ENCODE peak calls at places on chromosome 4, in seven cellular contexts. One of them, this sample, is unnamed.

GRCh38 chr4:181819951-181820350 is 423.3 kb upstream of the TENM3 start:
- DNase-seq in H9: no peak
- DNase-seq in H1: no peak
- DNase-seq in IMR-90: peak; percentile 49
- DNase-seq in mesenchymal stem cell: no peak
- DNase-seq in mesendoderm: no peak
- DNase-seq in trophoblast cell: no peak
- DNase-seq in this sample: no peak

GRCh38 chr4:10095296-10095991 is 21.2 kb downstream of the WDR1 start:
- DNase-seq in H9: no peak
- DNase-seq in H1: no peak
- DNase-seq in IMR-90: no peak
- DNase-seq in mesenchymal stem cell: peak; percentile 37
- DNase-seq in mesendoderm: no peak
- DNase-seq in trophoblast cell: no peak
- DNase-seq in this sample: no peak

GRCh38 chr4:128775916-128776315 is 33.6 kb upstream of the JADE1 start:
- DNase-seq in H9: no peak
- DNase-seq in H1: no peak
- DNase-seq in IMR-90: no peak
- DNase-seq in mesenchymal stem cell: no peak
- DNase-seq in mesendoderm: peak; percentile 57
- DNase-seq in trophoblast cell: no peak
- DNase-seq in this sample: no peak

GRCh38 chr4:11720292-11720691 is 291.6 kb upstream of the HS3ST1 start:
- DNase-seq in H9: no peak
- DNase-seq in H1: no peak
- DNase-seq in IMR-90: peak; percentile 67
- DNase-seq in mesenchymal stem cell: peak; percentile 57
- DNase-seq in mesendoderm: peak; percentile 29
- DNase-seq in trophoblast cell: no peak
- DNase-seq in this sample: no peak

GRCh38 chr4:143251781-143252180 is 67.1 kb downstream of the USP38 start:
- DNase-seq in H9: no peak
- DNase-seq in H1: no peak
- DNase-seq in IMR-90: peak; percentile 66
- DNase-seq in mesenchymal stem cell: no peak
- DNase-seq in mesendoderm: no peak
- DNase-seq in trophoblast cell: no peak
- DNase-seq in this sample: no peak

GRCh38 chr4:21005647-21006046 is 305.4 kb downstream of the PACRGL start:
- DNase-seq in H9: no peak
- DNase-seq in H1: no peak
- DNase-seq in IMR-90: no peak
- DNase-seq in mesenchymal stem cell: no peak
- DNase-seq in mesendoderm: no peak
- DNase-seq in trophoblast cell: no peak
- DNase-seq in this sample: no peak

GRCh38 chr4:11338990-11339782 is 89.5 kb downstream of the HS3ST1 start:
- DNase-seq in H9: no peak
- DNase-seq in H1: no peak
- DNase-seq in IMR-90: no peak
- DNase-seq in mesenchymal stem cell: no peak
- DNase-seq in mesendoderm: no peak
- DNase-seq in trophoblast cell: no peak
- DNase-seq in this sample: no peak

GRCh38 chr4:146329042-146329716 is 114.8 kb downstream of the REELD1 start:
- DNase-seq in H9: no peak
- DNase-seq in H1: no peak
- DNase-seq in IMR-90: peak; percentile 90
- DNase-seq in mesenchymal stem cell: peak; percentile 60
- DNase-seq in mesendoderm: peak; percentile 2
- DNase-seq in trophoblast cell: no peak
- DNase-seq in this sample: no peak

GRCh38 chr4:180827193-180827592 is 1416.0 kb upstream of the TENM3 start:
- DNase-seq in H9: no peak
- DNase-seq in H1: no peak
- DNase-seq in IMR-90: peak; percentile 39
- DNase-seq in mesenchymal stem cell: peak; percentile 56
- DNase-seq in mesendoderm: peak; percentile 70
- DNase-seq in trophoblast cell: no peak
- DNase-seq in this sample: no peak

GRCh38 chr4:188372856-188373255 is 233.6 kb downstream of the TRIML1 start:
- DNase-seq in H9: no peak
- DNase-seq in H1: no peak
- DNase-seq in IMR-90: peak; percentile 47
- DNase-seq in mesenchymal stem cell: peak; percentile 33
- DNase-seq in mesendoderm: peak; percentile 92
- DNase-seq in trophoblast cell: peak; percentile 46
- DNase-seq in this sample: no peak

GRCh38 chr4:97952763-97953162 is 190.5 kb downstream of the STPG2 start:
- DNase-seq in H9: no peak
- DNase-seq in H1: no peak
- DNase-seq in IMR-90: no peak
- DNase-seq in mesenchymal stem cell: no peak
- DNase-seq in mesendoderm: no peak
- DNase-seq in trophoblast cell: no peak
- DNase-seq in this sample: no peak

GRCh38 chr4:105797225-105797624 is 88.6 kb downstream of the GSTCD start:
- DNase-seq in H9: no peak
- DNase-seq in H1: no peak
- DNase-seq in IMR-90: peak; percentile 28
- DNase-seq in mesenchymal stem cell: no peak
- DNase-seq in mesendoderm: no peak
- DNase-seq in trophoblast cell: no peak
- DNase-seq in this sample: no peak

GRCh38 chr4:15131551-15131950 is 129.3 kb downstream of the CPEB2 start:
- DNase-seq in H9: no peak
- DNase-seq in H1: no peak
- DNase-seq in IMR-90: no peak
- DNase-seq in mesenchymal stem cell: no peak
- DNase-seq in mesendoderm: peak; percentile 75
- DNase-seq in trophoblast cell: peak; percentile 24
- DNase-seq in this sample: no peak

GRCh38 chr4:182144621-182145359 is 98.4 kb upstream of the TENM3 start:
- DNase-seq in H9: peak; percentile 36
- DNase-seq in H1: no peak
- DNase-seq in IMR-90: peak; percentile 22
- DNase-seq in mesenchymal stem cell: no peak
- DNase-seq in mesendoderm: peak; percentile 74
- DNase-seq in trophoblast cell: peak; percentile 5
- DNase-seq in this sample: peak; percentile 36

GRCh38 chr4:27791640-27792039 is 931.0 kb downstream of the STIM2 start:
- DNase-seq in H9: no peak
- DNase-seq in H1: no peak
- DNase-seq in IMR-90: peak; percentile 22
- DNase-seq in mesenchymal stem cell: peak; percentile 57
- DNase-seq in mesendoderm: no peak
- DNase-seq in trophoblast cell: no peak
- DNase-seq in this sample: no peak
- H3K4ac ChIP-seq in H9: no peak overlapping the region
- H3K4ac ChIP-seq in H1: no peak overlapping the region
- H3K4ac ChIP-seq in IMR-90: no peak overlapping the region
- H3K4ac ChIP-seq in mesenchymal stem cell: no peak overlapping the region
- H3K4ac ChIP-seq in mesendoderm: no peak overlapping the region
- H3K4ac ChIP-seq in trophoblast cell: no peak overlapping the region
- H3K4ac ChIP-seq in this sample: no peak overlapping the region

DNA sequence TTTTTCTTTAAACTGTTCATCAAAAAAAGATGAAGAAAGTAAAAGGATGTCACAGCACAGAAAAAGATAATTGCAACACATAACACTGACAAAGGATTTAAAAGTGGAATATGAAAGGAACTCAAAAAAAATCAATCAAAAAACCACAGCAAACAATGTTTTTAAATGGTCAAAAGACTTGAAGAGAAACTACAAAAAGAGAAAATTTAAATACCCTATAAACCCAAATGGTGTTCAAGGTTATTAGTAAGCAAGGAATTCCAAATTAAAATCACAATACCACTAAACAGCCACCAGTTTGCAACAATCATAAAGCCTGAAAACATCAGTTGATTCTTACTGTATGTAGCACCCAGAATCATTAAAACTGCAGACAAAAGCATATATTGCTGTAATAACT is 36.5 kb upstream of the PCDH10 start:
- DNase-seq in H9: no peak
- DNase-seq in H1: no peak
- DNase-seq in IMR-90: no peak
- DNase-seq in mesenchymal stem cell: no peak
- DNase-seq in mesendoderm: no peak
- DNase-seq in trophoblast cell: no peak
- DNase-seq in this sample: no peak
- H3K4ac ChIP-seq in H9: no peak overlapping the region
- H3K4ac ChIP-seq in H1: no peak overlapping the region
- H3K4ac ChIP-seq in IMR-90: no peak overlapping the region
- H3K4ac ChIP-seq in mesenchymal stem cell: no peak overlapping the region
- H3K4ac ChIP-seq in mesendoderm: no peak overlapping the region
- H3K4ac ChIP-seq in trophoblast cell: no peak overlapping the region
- H3K4ac ChIP-seq in this sample: no peak overlapping the region

DNA sequence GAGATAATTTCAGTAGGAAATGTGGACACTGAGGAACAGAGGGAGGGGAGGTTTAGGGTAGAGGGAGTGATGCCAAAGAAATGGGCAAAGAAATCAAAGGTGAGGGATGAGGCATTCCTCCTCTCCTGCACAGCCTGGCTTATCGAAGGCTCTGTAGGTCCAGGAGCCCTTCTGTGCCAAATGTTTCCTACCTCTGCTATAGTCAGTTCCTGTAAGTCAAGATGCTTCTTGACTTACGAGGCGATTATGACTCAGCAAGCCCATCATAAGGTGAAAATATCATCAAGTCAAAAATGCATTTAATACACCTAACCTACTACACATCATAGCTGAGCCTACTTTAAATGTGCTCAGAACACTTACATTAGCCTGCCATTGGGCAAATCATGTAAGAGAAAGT is 60.0 kb upstream of the ARHGAP24 start:
- DNase-seq in H9: no peak
- DNase-seq in H1: no peak
- DNase-seq in IMR-90: no peak
- DNase-seq in mesenchymal stem cell: no peak
- DNase-seq in mesendoderm: no peak
- DNase-seq in trophoblast cell: no peak
- DNase-seq in this sample: no peak
- H3K4ac ChIP-seq in H9: no peak overlapping the region
- H3K4ac ChIP-seq in H1: no peak overlapping the region
- H3K4ac ChIP-seq in IMR-90: no peak overlapping the region
- H3K4ac ChIP-seq in mesenchymal stem cell: no peak overlapping the region
- H3K4ac ChIP-seq in mesendoderm: no peak overlapping the region
- H3K4ac ChIP-seq in trophoblast cell: no peak overlapping the region
- H3K4ac ChIP-seq in this sample: no peak overlapping the region

GRCh38 chr4:41792166-41792565 is 43.6 kb upstream of the PHOX2B start:
- DNase-seq in H9: no peak
- DNase-seq in H1: no peak
- DNase-seq in IMR-90: no peak
- DNase-seq in mesenchymal stem cell: no peak
- DNase-seq in mesendoderm: no peak
- DNase-seq in trophoblast cell: no peak
- DNase-seq in this sample: no peak
- H3K4ac ChIP-seq in H9: no peak overlapping the region
- H3K4ac ChIP-seq in H1: no peak overlapping the region
- H3K4ac ChIP-seq in IMR-90: no peak overlapping the region
- H3K4ac ChIP-seq in mesenchymal stem cell: no peak overlapping the region
- H3K4ac ChIP-seq in mesendoderm: no peak overlapping the region
- H3K4ac ChIP-seq in trophoblast cell: no peak overlapping the region
- H3K4ac ChIP-seq in this sample: no peak overlapping the region

This sample was measured in neuronal stem cell.